ENCODE peak calls at places on chromosomes 3 and 15, in seven cellular contexts. Y is occipital lobe; K is transverse colon; F is stimulated activated CD8-positive, alpha-beta memory T cell treated with anti-CD3 and anti-CD28 coated beads, Interleukin-4, amount 100 ng/mL, for 24 hours; G is neural crest cell; M is KG1; R is retina. W is an unnamed sample.

GRCh38 chr15:52789601-52790165 is 453 bp downstream of the ONECUT1 start:
- DNase-seq in Y (no peak), K (no peak), F (no peak), G (no peak), M (no peak), R (peak), W (no peak)

GRCh38 chr3:129383292-129383860 is 45.1 kb downstream of the EFCAB12 start:
- DNase-seq in Y (peak), K (peak), F (peak), G (peak), M (peak), R (peak), W (no peak)

GRCh38 chr3:55766753-55767152 is 279.6 kb upstream of the WNT5A start:
- DNase-seq in Y (no peak), K (no peak), F (no peak), G (no peak), M (no peak), R (no peak), W (no peak)

GRCh38 chr3:85801955-85802354 is 843.2 kb downstream of the CADM2 start:
- DNase-seq in Y (no peak), K (no peak), F (no peak), G (no peak), M (no peak), R (peak), W (no peak)

GRCh38 chr3:175940881-175941280 is 1081.7 kb downstream of the NAALADL2 start:
- DNase-seq in Y (no peak), K (no peak), F (no peak), G (no peak), M (no peak), R (no peak), W (no peak)

GRCh38 chr3:134374791-134375541 is 719 bp upstream of the AMOTL2 start:
- DNase-seq in Y (no peak), K (peak), F (no peak), G (no peak), M (no peak), R (no peak), W (no peak)

GRCh38 chr3:146092230-146092629 is 68.8 kb downstream of the PLOD2 start:
- DNase-seq in Y (no peak), K (no peak), F (no peak), G (no peak), M (no peak), R (no peak), W (no peak)

GRCh38 chr3:121592856-121593702 is at the start of gene FBXO40:
- DNase-seq in Y (peak), K (peak), F (no peak), G (no peak), M (no peak), R (no peak), W (no peak)

GRCh38 chr3:13244695-13245449 is 171.6 kb upstream of the IQSEC1 start:
- DNase-seq in Y (no peak), K (no peak), F (no peak), G (no peak), M (no peak), R (no peak), W (no peak)

GRCh38 chr15:101213570-101213969 is 38.3 kb downstream of the CHSY1 start:
- DNase-seq in Y (no peak), K (no peak), F (no peak), G (no peak), M (no peak), R (no peak), W (no peak)

GRCh38 chr15:89680282-89680873 is 1.2 kb upstream of the PLIN1 start:
- DNase-seq in Y (no peak), K (peak), F (no peak), G (no peak), M (no peak), R (no peak), W (peak)

GRCh38 chr15:34124656-34125055 is 22.8 kb downstream of the PGBD4 start:
- DNase-seq in Y (no peak), K (no peak), F (no peak), G (no peak), M (no peak), R (no peak), W (no peak)

GRCh38 chr3:129602730-129603560 is 3.5 kb downstream of the PLXND1 start:
- DNase-seq in Y (no peak), K (peak), F (no peak), G (no peak), M (no peak), R (no peak), W (peak)

GRCh38 chr15:56690733-56691132 is 42.6 kb downstream of the ZNF280D start:
- DNase-seq in Y (no peak), K (no peak), F (no peak), G (no peak), M (no peak), R (no peak), W (no peak)

GRCh38 chr3:123054422-123054821 is 12.4 kb upstream of the PDIA5 start:
- DNase-seq in Y (no peak), K (no peak), F (no peak), G (no peak), M (no peak), R (no peak), W (no peak)

GRCh38 chr15:38254065-38254883 is 1.6 kb downstream of the SPRED1 start:
- DNase-seq in Y (peak), K (peak), F (no peak), G (no peak), M (peak), R (peak), W (peak)

GRCh38 chr3:185716436-185717090 is 108.3 kb downstream of the IGF2BP2 start:
- DNase-seq in Y (no peak), K (peak), F (no peak), G (no peak), M (no peak), R (no peak), W (no peak)

GRCh38 chr3:168813261-168813660 is 717.5 kb upstream of the GOLIM4 start:
- DNase-seq in Y (no peak), K (no peak), F (no peak), G (no peak), M (no peak), R (peak), W (no peak)

GRCh38 chr3:23750573-23751484 is 54.9 kb upstream of the UBE2E1 start:
- DNase-seq in Y (no peak), K (no peak), F (no peak), G (no peak), M (no peak), R (peak), W (no peak)

GRCh38 chr3:48686538-48687219 is 964 bp upstream of the NCKIPSD start:
- DNase-seq in Y (no peak), K (no peak), F (no peak), G (no peak), M (no peak), R (no peak), W (no peak)

GRCh38 chr3:184349563-184350470 is 11.6 kb downstream of the CLCN2 start:
- DNase-seq in Y (no peak), K (no peak), F (no peak), G (no peak), M (no peak), R (no peak), W (no peak)

W was measured in brain pericyte.